ENCODE peak calls at places on chromosomes 4 and X, in nine cellular contexts. O is AG20443, C is skeletal muscle cell, D is smooth muscle cell of the brain vasculature, U is GM20000, E is progenitor cell of endocrine pancreas, K is GM04504, G is M059J, I is T-helper 1 cell. Y is an unnamed sample.

GRCh38 chr4:74410272-74410671 is 34.7 kb upstream of the AREG start:
- DNase-seq in O (no peak), C (no peak), D (no peak), U (no peak), E (no peak), K (no peak), G (no peak), I (no peak), Y (no peak)

GRCh38 chrX:153343674-153344073 is 9.7 kb downstream of the ZNF275 start:
- DNase-seq in O (no peak), C (no peak), D (no peak), U (no peak), E (no peak), K (no peak), G (no peak), I (no peak), Y (no peak)

GRCh38 chrX:119118780-119119395 is 8.7 kb downstream of the KIAA1210 start:
- DNase-seq in O (peak), C (peak), D (peak), U (peak), E (peak), K (peak), G (peak), I (peak), Y (peak)

GRCh38 chrX:16559206-16559619 is 90.7 kb upstream of the S100G start:
- DNase-seq in O (peak), C (no peak), D (no peak), U (no peak), E (no peak), K (peak), G (peak), I (no peak), Y (peak)

GRCh38 chrX:111407948-111408347 is 4.0 kb downstream of the DCX start:
- DNase-seq in O (no peak), C (no peak), D (no peak), U (no peak), E (no peak), K (no peak), G (no peak), I (no peak), Y (no peak)

GRCh38 chr4:101158507-101158906 is 188.8 kb downstream of the PPP3CA start:
- DNase-seq in O (no peak), C (no peak), D (no peak), U (no peak), E (no peak), K (no peak), G (no peak), I (no peak), Y (no peak)

GRCh38 chr4:84647307-84647884 is 64.5 kb downstream of the CDS1 start:
- DNase-seq in O (peak), C (peak), D (peak), U (no peak), E (no peak), K (no peak), G (no peak), I (no peak), Y (peak)

GRCh38 chr4:53098681-53099121 is 236.6 kb downstream of the RASL11B start:
- DNase-seq in O (no peak), C (peak), D (no peak), U (no peak), E (no peak), K (no peak), G (peak), I (no peak), Y (peak)

GRCh38 chrX:154036513-154036912 is 16.8 kb upstream of the IRAK1 start:
- DNase-seq in O (no peak), C (no peak), D (no peak), U (peak), E (no peak), K (no peak), G (no peak), I (no peak), Y (no peak)

GRCh38 chr4:158750379-158750778 is 18.4 kb upstream of the FNIP2 start:
- DNase-seq in O (peak), C (no peak), D (no peak), U (no peak), E (no peak), K (peak), G (peak), I (no peak), Y (peak)